ENCODE peak calls at places on chromosomes 7 and 10, in six cellular contexts. One of them, this sample, is unnamed.

GRCh38 chr7:1950623-1951523 is 280.8 kb downstream of the ELFN1 start:
- DNase-seq in AG10803: peak; percentile 13
- DNase-seq in HCT116: no peak
- DNase-seq in esophagus squamous epithelium: no peak
- DNase-seq in Peyer's patch: no peak
- DNase-seq in body of pancreas: peak; percentile 5
- DNase-seq in this sample: peak; percentile 56

GRCh38 chr7:116236020-116236630 is 25.8 kb downstream of the TES start:
- DNase-seq in AG10803: peak; percentile 58
- DNase-seq in esophagus squamous epithelium: no peak
- DNase-seq in body of pancreas: peak; percentile 70
- DNase-seq in Peyer's patch: peak; percentile 62
- DNase-seq in HCT116: no peak
- DNase-seq in this sample: no peak

GRCh38 chr7:41584746-41585145 is 118.1 kb downstream of the INHBA start:
- DNase-seq in esophagus squamous epithelium: no peak
- DNase-seq in AG10803: peak; percentile 49
- DNase-seq in HCT116: no peak
- DNase-seq in Peyer's patch: no peak
- DNase-seq in body of pancreas: no peak
- DNase-seq in this sample: no peak

GRCh38 chr10:34584164-34584563 is 230.9 kb downstream of the PARD3 start:
- DNase-seq in AG10803: peak; percentile 94
- DNase-seq in esophagus squamous epithelium: no peak
- DNase-seq in HCT116: no peak
- DNase-seq in Peyer's patch: no peak
- DNase-seq in body of pancreas: no peak
- DNase-seq in this sample: no peak

GRCh38 chr10:29525762-29526161 is 109.0 kb downstream of the SVIL start:
- DNase-seq in AG10803: no peak
- DNase-seq in Peyer's patch: no peak
- DNase-seq in HCT116: no peak
- DNase-seq in esophagus squamous epithelium: no peak
- DNase-seq in body of pancreas: no peak
- DNase-seq in this sample: no peak

GRCh38 chr10:131710142-131710861 is 190.5 kb upstream of the PPP2R2D start:
- DNase-seq in body of pancreas: no peak
- DNase-seq in HCT116: no peak
- DNase-seq in esophagus squamous epithelium: no peak
- DNase-seq in Peyer's patch: no peak
- DNase-seq in AG10803: no peak
- DNase-seq in this sample: no peak

GRCh38 chr10:35822316-35822715 is 180.2 kb upstream of the FZD8 start:
- DNase-seq in body of pancreas: peak; percentile 44
- DNase-seq in AG10803: peak; percentile 82
- DNase-seq in esophagus squamous epithelium: no peak
- DNase-seq in Peyer's patch: peak; percentile 16
- DNase-seq in HCT116: no peak
- DNase-seq in this sample: peak; percentile 83

GRCh38 chr10:31076589-31076988 is 44.9 kb upstream of the ZNF438 start:
- DNase-seq in HCT116: no peak
- DNase-seq in AG10803: no peak
- DNase-seq in esophagus squamous epithelium: no peak
- DNase-seq in body of pancreas: no peak
- DNase-seq in Peyer's patch: no peak
- DNase-seq in this sample: no peak

GRCh38 chr10:23172846-23173548 is 19.1 kb upstream of the PTF1A start:
- DNase-seq in AG10803: no peak
- DNase-seq in HCT116: no peak
- DNase-seq in esophagus squamous epithelium: no peak
- DNase-seq in body of pancreas: peak; percentile 82
- DNase-seq in Peyer's patch: no peak
- DNase-seq in this sample: no peak
- TF ChIP-seq CTCF in AG10803: no peak
- TF ChIP-seq CTCF in HCT116: no peak
- TF ChIP-seq CTCF in esophagus squamous epithelium: no peak
- TF ChIP-seq CTCF in body of pancreas: peak; percentile 40
- TF ChIP-seq CTCF in Peyer's patch: no peak
- TF ChIP-seq CTCF in this sample: no peak

GRCh38 chr10:64093304-64093703 is 572.1 kb downstream of the REEP3 start:
- DNase-seq in body of pancreas: no peak
- DNase-seq in esophagus squamous epithelium: no peak
- DNase-seq in Peyer's patch: no peak
- DNase-seq in AG10803: no peak
- DNase-seq in HCT116: no peak
- DNase-seq in this sample: no peak

GRCh38 chr10:64089648-64090047 is 568.4 kb downstream of the REEP3 start:
- DNase-seq in HCT116: no peak
- DNase-seq in Peyer's patch: no peak
- DNase-seq in body of pancreas: peak; percentile 25
- DNase-seq in AG10803: no peak
- DNase-seq in esophagus squamous epithelium: no peak
- DNase-seq in this sample: no peak

GRCh38 chr10:64090865-64091264 is 569.7 kb downstream of the REEP3 start:
- DNase-seq in Peyer's patch: no peak
- DNase-seq in AG10803: no peak
- DNase-seq in HCT116: no peak
- DNase-seq in body of pancreas: no peak
- DNase-seq in esophagus squamous epithelium: no peak
- DNase-seq in this sample: no peak

GRCh38 chr10:64093946-64094560 is 572.9 kb downstream of the REEP3 start:
- DNase-seq in HCT116: no peak
- DNase-seq in Peyer's patch: no peak
- DNase-seq in body of pancreas: no peak
- DNase-seq in esophagus squamous epithelium: no peak
- DNase-seq in AG10803: peak; percentile 2
- DNase-seq in this sample: no peak

GRCh38 chr10:64091889-64092288 is 570.7 kb downstream of the REEP3 start:
- DNase-seq in body of pancreas: no peak
- DNase-seq in AG10803: peak; percentile 4
- DNase-seq in HCT116: no peak
- DNase-seq in Peyer's patch: no peak
- DNase-seq in esophagus squamous epithelium: no peak
- DNase-seq in this sample: peak; percentile 18
- TF ChIP-seq CTCF in body of pancreas: no peak
- TF ChIP-seq CTCF in AG10803: peak; percentile 17
- TF ChIP-seq CTCF in HCT116: peak; percentile 49
- TF ChIP-seq CTCF in Peyer's patch: peak; percentile 55
- TF ChIP-seq CTCF in esophagus squamous epithelium: no peak
- TF ChIP-seq CTCF in this sample: no peak

GRCh38 chr10:12466701-12467100 is 117.4 kb downstream of the CAMK1D start:
- DNase-seq in body of pancreas: no peak
- DNase-seq in HCT116: no peak
- DNase-seq in Peyer's patch: no peak
- DNase-seq in AG10803: no peak
- DNase-seq in esophagus squamous epithelium: no peak
- DNase-seq in this sample: peak; percentile 53
- TF ChIP-seq CTCF in body of pancreas: no peak
- TF ChIP-seq CTCF in HCT116: no peak
- TF ChIP-seq CTCF in Peyer's patch: no peak
- TF ChIP-seq CTCF in AG10803: no peak
- TF ChIP-seq CTCF in esophagus squamous epithelium: no peak
- TF ChIP-seq CTCF in this sample: no peak

GRCh38 chr7:3650844-3651243 is 349.8 kb downstream of the SDK1 start:
- DNase-seq in Peyer's patch: no peak
- DNase-seq in esophagus squamous epithelium: no peak
- DNase-seq in body of pancreas: no peak
- DNase-seq in HCT116: no peak
- DNase-seq in AG10803: no peak
- DNase-seq in this sample: no peak

GRCh38 chr7:3648276-3648675 is 347.2 kb downstream of the SDK1 start:
- DNase-seq in esophagus squamous epithelium: no peak
- DNase-seq in body of pancreas: no peak
- DNase-seq in Peyer's patch: no peak
- DNase-seq in AG10803: no peak
- DNase-seq in HCT116: no peak
- DNase-seq in this sample: no peak

GRCh38 chr7:3649678-3650445 is 348.8 kb downstream of the SDK1 start:
- DNase-seq in esophagus squamous epithelium: no peak
- DNase-seq in AG10803: no peak
- DNase-seq in body of pancreas: no peak
- DNase-seq in Peyer's patch: no peak
- DNase-seq in HCT116: no peak
- DNase-seq in this sample: no peak

GRCh38 chr7:3649250-3649649 is 348.2 kb downstream of the SDK1 start:
- DNase-seq in AG10803: no peak
- DNase-seq in esophagus squamous epithelium: no peak
- DNase-seq in body of pancreas: peak; percentile 25
- DNase-seq in HCT116: no peak
- DNase-seq in Peyer's patch: no peak
- DNase-seq in this sample: no peak
- TF ChIP-seq CTCF in AG10803: no peak
- TF ChIP-seq CTCF in esophagus squamous epithelium: no peak
- TF ChIP-seq CTCF in body of pancreas: peak; percentile 28
- TF ChIP-seq CTCF in HCT116: peak; percentile 30
- TF ChIP-seq CTCF in Peyer's patch: no peak
- TF ChIP-seq CTCF in this sample: no peak

GRCh38 chr10:94412439-94412838 is 10.1 kb downstream of the TBC1D12 start:
- DNase-seq in Peyer's patch: no peak
- DNase-seq in body of pancreas: no peak
- DNase-seq in esophagus squamous epithelium: no peak
- DNase-seq in AG10803: peak; percentile 73
- DNase-seq in HCT116: no peak
- DNase-seq in this sample: no peak
- TF ChIP-seq CTCF in Peyer's patch: no peak
- TF ChIP-seq CTCF in body of pancreas: no peak
- TF ChIP-seq CTCF in esophagus squamous epithelium: no peak
- TF ChIP-seq CTCF in AG10803: no peak
- TF ChIP-seq CTCF in HCT116: no peak
- TF ChIP-seq CTCF in this sample: no peak